ENCODE peak calls at places on chromosomes 4 and X, in ten cellular contexts. S is Panc1, T is cardiac muscle cell, W is transverse colon, I is K562, D is fibroblast of pulmonary artery, R is AG09309, L is uterus, P is fibroblast of mammary gland, C is astrocyte of the spinal cord. H is an unnamed sample.

GRCh38 chr4:74426101-74426500 is 18.8 kb upstream of the AREG start:
- DNase-seq in S (no peak), T (no peak), W (no peak), I (no peak), D (peak; percentile 77), R (no peak), L (no peak), P (peak; percentile 98), C (peak; percentile 91), H (peak; percentile 95)

GRCh38 chr4:2910409-2910808 is 52.8 kb downstream of the NOP14 start:
- DNase-seq in S (no peak), T (no peak), W (no peak), I (no peak), D (no peak), R (no peak), L (no peak), P (no peak), C (no peak), H (no peak)

GRCh38 chrX:140050906-140051305 is 85.6 kb upstream of the CXorf66 start:
- DNase-seq in S (no peak), T (peak; percentile 7), W (no peak), I (no peak), D (peak; percentile 10), R (no peak), L (no peak), P (peak; percentile 20), C (peak; percentile 5), H (peak; percentile 30)

GRCh38 chrX:113400193-113400704 is 559.6 kb upstream of the AMOT start:
- DNase-seq in S (peak; percentile 38), T (no peak), W (no peak), I (no peak), D (peak; percentile 58), R (no peak), L (no peak), P (no peak), C (peak; percentile 4), H (no peak)

GRCh38 chr4:110854021-110854678 is 231.3 kb upstream of the PITX2 start:
- DNase-seq in S (peak; percentile 5), T (no peak), W (peak; percentile 56), I (no peak), D (peak; percentile 72), R (peak; percentile 90), L (no peak), P (peak; percentile 95), C (peak; percentile 86), H (peak; percentile 47)

GRCh38 chr4:28278676-28279075 is 1418.0 kb downstream of the STIM2 start:
- DNase-seq in S (no peak), T (no peak), W (no peak), I (no peak), D (peak; percentile 27), R (no peak), L (no peak), P (peak; percentile 13), C (no peak), H (peak; percentile 50)

GRCh38 chr4:138242076-138242829 is at the start of gene SLC7A11:
- DNase-seq in S (peak; percentile 85), T (peak; percentile 81), W (peak; percentile 83), I (peak; percentile 65), D (peak; percentile 99), R (peak; percentile 99), L (peak; percentile 26), P (peak; percentile 98), C (peak; percentile 99), H (peak; percentile 99)

GRCh38 chr4:102344955-102345794 is at the start of gene SLC39A8:
- DNase-seq in S (peak; percentile 18), T (peak; percentile 90), W (peak; percentile 93), I (peak; percentile 89), D (peak; percentile 88), R (peak; percentile 16), L (peak; percentile 75), P (peak; percentile 72), C (peak; percentile 81), H (peak; percentile 89)

GRCh38 chr4:92969650-92970370 is 666.0 kb downstream of the GRID2 start:
- DNase-seq in S (peak; percentile 81), T (no peak), W (no peak), I (no peak), D (peak; percentile 95), R (peak; percentile 29), L (no peak), P (peak; percentile 93), C (peak; percentile 94), H (peak; percentile 96)

GRCh38 chrX:41655631-41656030 is 33.1 kb upstream of the GPR34 start:
- DNase-seq in S (no peak), T (no peak), W (no peak), I (no peak), D (peak; percentile 3), R (no peak), L (no peak), P (peak; percentile 55), C (no peak), H (no peak)

GRCh38 chrX:19794690-19795089 is 92.7 kb downstream of the SH3KBP1 start:
- DNase-seq in S (no peak), T (no peak), W (no peak), I (no peak), D (peak; percentile 21), R (no peak), L (no peak), P (no peak), C (no peak), H (no peak)

GRCh38 chr4:41751325-41752061 is 3.0 kb upstream of the PHOX2B start:
- DNase-seq in S (no peak), T (no peak), W (no peak), I (peak; percentile 15), D (no peak), R (no peak), L (no peak), P (no peak), C (no peak), H (no peak)
- H3K4me3 ChIP-seq in S (no peak overlapping the region), T (peak overlapping the region; percentile 4), W (no peak overlapping the region), I (no peak overlapping the region), D (no peak overlapping the region), R (no peak overlapping the region), L (no peak overlapping the region), P (no peak overlapping the region), C (no peak overlapping the region), H (no peak overlapping the region)

DNA sequence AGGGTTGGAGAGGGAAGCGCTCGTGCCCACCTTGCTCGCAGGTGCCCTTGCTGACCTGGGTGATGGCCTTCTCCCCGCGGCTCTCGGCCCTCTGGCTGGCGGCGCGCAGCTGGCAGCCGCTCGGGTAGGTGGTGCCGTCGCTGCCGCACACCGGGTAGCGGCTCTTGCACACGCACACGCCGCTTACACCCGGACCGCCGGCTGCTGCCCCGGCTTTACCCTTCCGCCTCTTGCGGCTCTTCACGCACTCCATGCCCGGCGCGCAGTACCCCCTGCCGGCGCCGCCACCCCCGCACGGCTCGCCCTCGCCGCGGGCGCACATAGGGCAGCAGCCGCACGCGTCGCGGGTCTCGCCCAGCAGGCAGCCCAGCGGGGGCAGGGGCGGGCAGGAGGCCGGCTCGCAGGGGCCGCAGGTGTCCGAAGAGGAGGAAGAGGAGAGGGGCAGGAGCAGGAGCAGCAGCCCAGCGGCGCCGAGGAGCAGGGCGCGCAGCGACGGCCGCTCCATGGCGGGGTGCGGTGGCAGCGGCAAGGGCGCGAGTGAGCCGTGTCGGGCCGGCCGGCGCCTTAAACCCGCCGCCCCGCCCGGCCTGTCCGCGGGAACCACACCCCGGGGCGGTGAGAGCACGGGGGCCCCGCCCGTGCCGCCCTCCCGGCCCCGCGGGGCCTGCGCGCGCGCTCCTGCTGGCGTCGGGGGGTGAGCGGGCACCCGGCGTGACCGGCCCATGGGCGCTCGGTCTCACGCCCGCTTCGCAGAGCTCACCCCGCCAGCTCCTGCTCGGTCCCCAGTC is at the start of gene IGFBP7:
- DNase-seq in S (no peak), T (peak; percentile 41), W (peak; percentile 61), I (peak; percentile 60), D (peak; percentile 67), R (no peak), L (peak; percentile 50), P (no peak), C (peak; percentile 60), H (peak; percentile 67)
- TF ChIP-seq CTCF in S (no peak), T (peak; percentile 11), W (no peak), I (no peak), D (no peak), R (no peak), L (peak; percentile 23), P (no peak), C (no peak), H (no peak)

GRCh38 chr4:16269742-16270522 is 43.7 kb upstream of the TAPT1 start:
- DNase-seq in S (no peak), T (no peak), W (no peak), I (no peak), D (peak; percentile 84), R (peak; percentile 97), L (no peak), P (peak; percentile 97), C (peak; percentile 81), H (peak; percentile 86)

GRCh38 chr4:16267639-16268038 is 41.4 kb upstream of the TAPT1 start:
- DNase-seq in S (no peak), T (no peak), W (no peak), I (no peak), D (no peak), R (no peak), L (no peak), P (no peak), C (no peak), H (no peak)

GRCh38 chr4:16265820-16266219 is 39.5 kb upstream of the TAPT1 start:
- DNase-seq in S (no peak), T (no peak), W (no peak), I (no peak), D (no peak), R (no peak), L (no peak), P (no peak), C (no peak), H (no peak)

GRCh38 chr4:16268290-16268689 is 42.0 kb upstream of the TAPT1 start:
- DNase-seq in S (no peak), T (no peak), W (no peak), I (no peak), D (no peak), R (no peak), L (no peak), P (no peak), C (no peak), H (no peak)

DNA sequence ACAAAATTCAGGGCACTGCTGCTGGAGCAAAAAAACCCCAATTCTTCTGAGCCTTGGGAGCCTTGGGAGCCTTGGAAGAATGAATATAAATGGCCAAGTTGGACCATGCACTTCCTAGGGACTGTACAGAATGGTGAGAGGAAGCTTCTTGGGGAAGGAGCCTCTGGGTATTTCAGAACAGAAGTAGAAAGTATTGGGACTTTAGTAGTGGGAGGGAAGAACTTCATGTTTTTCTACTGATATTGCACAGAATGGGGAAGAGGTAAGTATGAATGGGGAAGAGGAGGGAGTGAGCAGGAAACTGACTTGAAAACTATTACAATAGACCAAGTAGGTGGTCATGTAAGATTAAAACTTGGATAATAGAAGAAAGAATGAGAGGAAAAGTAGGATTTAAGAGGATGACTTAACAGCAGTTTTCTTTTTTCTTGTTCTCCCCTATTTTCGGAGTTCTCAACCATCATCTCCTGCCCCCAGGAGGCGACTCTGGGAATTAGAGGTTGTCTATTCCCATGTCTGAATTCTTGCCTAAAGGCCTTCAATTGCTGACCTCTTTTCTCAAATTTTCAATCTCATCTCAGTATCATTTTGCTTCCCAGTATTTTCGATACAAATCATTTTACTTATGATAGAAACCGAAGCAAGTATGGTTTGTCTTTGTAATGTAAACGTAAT is 44.5 kb upstream of the TAPT1 start:
- DNase-seq in S (no peak), T (no peak), W (no peak), I (peak; percentile 25), D (no peak), R (no peak), L (no peak), P (no peak), C (no peak), H (no peak)
- H3K4me3 ChIP-seq in S (no peak overlapping the region), T (no peak overlapping the region), W (no peak overlapping the region), I (no peak overlapping the region), D (no peak overlapping the region), R (no peak overlapping the region), L (no peak overlapping the region), P (no peak overlapping the region), C (no peak overlapping the region), H (no peak overlapping the region)

GRCh38 chrX:23883737-23884354 is 23.9 kb downstream of the APOO start:
- DNase-seq in S (no peak), T (no peak), W (no peak), I (peak; percentile 36), D (peak; percentile 69), R (no peak), L (no peak), P (peak; percentile 90), C (peak; percentile 84), H (peak; percentile 80)
- TF ChIP-seq CTCF in S (no peak), T (no peak), W (no peak), I (no peak), D (no peak), R (no peak), L (no peak), P (no peak), C (no peak), H (no peak)

H was measured in choroid plexus epithelial cell.